ENCODE peak calls at places on chromosomes 1 and 21, in nine cellular contexts. P is ovary, J is HCT116, T is hepatocyte, H is AG09319, Z is A673, C is AG09309, X is A549, Y is AG10803. I is an unnamed sample.

GRCh38 chr1:9689971-9690381 is 38.4 kb downstream of the PIK3CD start:
- DNase-seq in T (peak; percentile 53), Z (peak; percentile 17), H (no peak), C (no peak), P (peak; percentile 62), X (no peak), Y (no peak), J (no peak), I (no peak)

GRCh38 chr1:165053273-165053835 is 303.2 kb downstream of the LMX1A start:
- DNase-seq in P (no peak), Z (no peak), X (no peak), J (no peak), H (no peak), T (no peak), C (no peak), Y (no peak), I (no peak)

GRCh38 chr21:44331650-44332306 is 7.4 kb downstream of the CFAP410 start:
- DNase-seq in Z (no peak), J (no peak), C (no peak), T (no peak), H (no peak), P (no peak), Y (peak; percentile 47), X (no peak), I (no peak)

GRCh38 chr1:97563926-97564325 is 356.9 kb downstream of the DPYD start:
- DNase-seq in Y (peak; percentile 36), J (no peak), Z (no peak), X (no peak), P (no peak), T (no peak), C (no peak), H (no peak), I (no peak)

GRCh38 chr1:53637726-53638640 is 101.0 kb downstream of the GLIS1 start:
- DNase-seq in X (no peak), Y (no peak), P (peak; percentile 14), Z (no peak), J (no peak), T (no peak), C (no peak), H (no peak), I (peak; percentile 21)

GRCh38 chr1:194538453-194538852 is 1352.0 kb upstream of the B3GALT2 start:
- DNase-seq in T (no peak), Z (no peak), Y (no peak), X (no peak), H (no peak), J (no peak), P (no peak), C (no peak), I (no peak)

GRCh38 chr1:25028910-25029599 is 99.0 kb upstream of the RUNX3 start:
- DNase-seq in J (no peak), H (no peak), X (no peak), T (no peak), Y (no peak), C (no peak), Z (no peak), P (no peak), I (no peak)

GRCh38 chr1:212488436-212489283 is 55.9 kb downstream of the NENF start:
- DNase-seq in C (peak; percentile 60), X (peak; percentile 98), Y (peak; percentile 72), J (no peak), P (no peak), H (peak; percentile 75), T (peak; percentile 92), Z (no peak), I (no peak)

GRCh38 chr1:30998171-30998570 is 67.3 kb downstream of the PUM1 start:
- DNase-seq in J (no peak), Y (no peak), C (no peak), Z (no peak), P (no peak), T (no peak), X (no peak), H (no peak), I (no peak)

GRCh38 chr1:30991852-30992606 is 73.5 kb downstream of the PUM1 start:
- DNase-seq in X (no peak), H (no peak), J (no peak), P (no peak), T (no peak), Y (no peak), C (no peak), Z (no peak), I (no peak)

GRCh38 chr1:30998887-30999286 is 66.6 kb downstream of the PUM1 start:
- DNase-seq in C (no peak), Y (no peak), T (no peak), H (no peak), Z (no peak), X (no peak), J (no peak), P (no peak), I (no peak)

GRCh38 chr1:30997463-30998057 is 68.0 kb downstream of the PUM1 start:
- DNase-seq in T (no peak), J (no peak), C (no peak), Y (no peak), P (no peak), X (no peak), H (no peak), Z (no peak), I (no peak)

GRCh38 chr1:30995990-30996612 is 69.4 kb downstream of the PUM1 start:
- DNase-seq in C (no peak), J (no peak), H (no peak), Z (no peak), X (no peak), T (no peak), P (no peak), Y (no peak), I (no peak)
- TF ChIP-seq CTCF in C (no peak), J (no peak), H (no peak), Z (no peak), X (no peak), T (no peak), P (no peak), Y (no peak), I (no peak)

GRCh38 chr1:5743435-5744095 is 248.7 kb downstream of the NPHP4 start:
- DNase-seq in Y (no peak), Z (no peak), C (no peak), H (no peak), P (no peak), T (no peak), J (no peak), X (no peak), I (no peak)

GRCh38 chr1:5746611-5747427 is 245.4 kb downstream of the NPHP4 start:
- DNase-seq in J (no peak), Z (no peak), P (no peak), Y (no peak), H (no peak), T (no peak), C (no peak), X (no peak), I (no peak)

GRCh38 chr1:5745776-5746610 is 246.2 kb downstream of the NPHP4 start:
- DNase-seq in Z (peak; percentile 84), T (peak; percentile 89), J (peak; percentile 54), X (peak; percentile 71), C (peak; percentile 3), H (no peak), Y (peak; percentile 62), P (peak; percentile 81), I (no peak)

GRCh38 chr1:5744342-5744741 is 247.9 kb downstream of the NPHP4 start:
- DNase-seq in J (no peak), C (no peak), X (no peak), T (no peak), Z (no peak), Y (no peak), H (no peak), P (no peak), I (no peak)

DNA sequence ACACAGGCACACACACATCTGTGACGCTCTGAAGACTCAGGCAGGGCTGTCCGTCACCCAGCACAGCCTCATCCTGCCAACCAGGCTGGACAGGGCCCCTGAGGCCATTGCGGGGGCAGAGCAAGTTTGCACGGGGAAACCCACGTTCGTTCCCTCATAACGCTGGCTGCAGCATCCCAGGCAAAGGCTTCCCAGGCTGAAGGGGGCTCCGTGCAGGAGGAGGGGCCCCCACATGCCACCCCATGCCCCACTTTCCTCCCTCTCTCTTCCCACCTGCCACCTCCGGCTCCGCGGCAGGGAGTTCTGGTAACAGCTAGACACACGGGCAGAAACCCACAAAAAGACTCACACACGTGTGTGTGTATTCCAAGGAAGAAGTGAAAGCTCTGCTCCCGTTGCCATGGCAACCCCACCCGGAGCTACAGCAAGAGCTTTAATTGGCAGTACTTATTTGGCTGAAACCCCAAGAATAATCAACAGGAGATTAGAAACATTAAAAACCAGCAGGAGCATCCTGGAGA is 247.3 kb downstream of the NPHP4 start:
- DNase-seq in Z (peak; percentile 81), Y (no peak), T (no peak), P (peak; percentile 76), X (no peak), C (no peak), J (no peak), H (no peak), I (no peak)
- TF ChIP-seq CTCF in Z (no peak), Y (no peak), T (no peak), P (no peak), X (no peak), C (no peak), J (no peak), H (no peak), I (no peak)

DNA sequence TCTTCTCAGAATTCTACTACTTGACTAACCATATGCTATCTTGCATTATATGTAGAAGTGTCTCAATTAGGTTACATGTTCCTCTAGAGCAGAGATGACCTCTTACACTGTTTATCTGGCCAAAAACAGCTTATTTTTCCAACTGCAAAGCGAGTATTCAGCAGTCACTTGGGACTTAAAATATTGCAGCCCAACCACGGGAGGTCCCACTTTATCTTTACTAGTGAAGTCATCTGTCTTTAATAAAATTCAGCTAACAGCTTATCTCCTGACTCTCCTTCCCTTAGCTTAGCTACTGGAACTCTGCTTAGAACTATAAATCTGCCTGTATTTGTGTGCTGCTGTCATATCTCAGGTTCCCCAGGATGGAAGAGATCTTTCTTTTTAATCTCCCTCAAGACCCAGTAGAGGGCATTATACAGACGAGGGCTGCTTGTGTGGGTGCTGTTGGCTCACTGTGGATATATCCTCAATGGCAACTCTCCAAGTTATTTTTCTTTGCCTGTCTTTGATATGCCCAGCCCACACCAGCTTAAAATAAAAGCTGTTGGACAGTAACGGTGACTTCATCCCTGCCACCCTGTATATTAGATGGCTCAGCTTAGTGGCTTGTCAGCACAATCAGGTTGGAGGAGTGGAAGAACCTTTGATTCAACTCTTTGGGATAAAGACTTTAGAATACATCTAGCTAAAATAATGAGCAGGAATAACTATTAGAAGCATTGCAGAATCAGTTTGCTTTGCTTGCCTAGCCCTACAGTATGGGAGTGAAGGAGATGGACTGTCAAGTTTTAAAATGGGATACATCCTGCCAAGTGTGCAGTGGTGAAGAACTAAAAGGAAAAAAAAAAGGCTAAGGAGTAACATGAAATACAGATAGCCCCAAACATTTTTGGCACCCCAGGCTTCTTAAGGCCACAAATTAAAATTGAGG is 9.6 kb downstream of the ENSA start:
- DNase-seq in J (no peak), H (peak; percentile 36), P (no peak), Y (peak; percentile 71), Z (peak; percentile 91), X (peak; percentile 79), T (peak; percentile 62), C (peak; percentile 61), I (no peak)
- TF ChIP-seq CTCF in J (peak; percentile 41), H (peak; percentile 30), P (no peak), Y (peak; percentile 43), Z (peak; percentile 63), X (peak; percentile 58), T (no peak), C (peak; percentile 42), I (no peak)

GRCh38 chr1:181906631-181907030 is 154.9 kb downstream of the ZNF648 start:
- DNase-seq in P (no peak), X (no peak), H (no peak), J (no peak), Z (no peak), C (no peak), T (no peak), Y (no peak), I (no peak)

GRCh38 chr1:181905944-181906597 is 155.4 kb downstream of the ZNF648 start:
- DNase-seq in Z (no peak), P (no peak), H (no peak), X (no peak), T (no peak), C (no peak), J (no peak), Y (no peak), I (no peak)

GRCh38 chr1:181911715-181912114 is 149.8 kb downstream of the ZNF648 start:
- DNase-seq in H (no peak), Y (no peak), C (no peak), J (no peak), Z (no peak), X (no peak), T (no peak), P (no peak), I (no peak)

GRCh38 chr1:181909010-181909409 is 152.5 kb downstream of the ZNF648 start:
- DNase-seq in Z (no peak), J (no peak), X (no peak), C (no peak), Y (no peak), P (no peak), T (no peak), H (no peak), I (no peak)

GRCh38 chr1:181910905-181911304 is 150.6 kb downstream of the ZNF648 start:
- DNase-seq in Z (no peak), Y (no peak), H (no peak), X (peak; percentile 10), P (no peak), J (no peak), T (no peak), C (no peak), I (no peak)
- TF ChIP-seq CTCF in Z (peak; percentile 43), Y (no peak), H (no peak), X (no peak), P (no peak), J (no peak), T (peak; percentile 17), C (no peak), I (no peak)